ENCODE peak calls at places on chromosomes 3 and 15, in ten cellular contexts. Z, L, V, Q, A, D, S, U, M and J are unnamed samples.

GRCh38 chr15:80386151-80386550 is 18.0 kb upstream of the ARNT2 start:
- DNase-seq in Q (no peak), V (no peak), M (no peak), S (no peak), A (no peak), U (no peak), Z (no peak), D (no peak), L (no peak), J (no peak)

GRCh38 chr3:71722693-71723092 is 2.5 kb downstream of the EIF4E3 start:
- DNase-seq in A (no peak), Q (no peak), V (no peak), U (no peak), D (no peak), L (no peak), S (no peak), M (no peak), Z (no peak), J (no peak)

GRCh38 chr3:122305818-122306621 is 19.0 kb upstream of the CSTA start:
- DNase-seq in Z (no peak), S (no peak), M (no peak), A (no peak), V (no peak), U (no peak), D (no peak), Q (no peak), L (no peak), J (no peak)

GRCh38 chr3:192831111-192831644 is 86.5 kb downstream of the MB21D2 start:
- DNase-seq in M (no peak), S (no peak), L (peak), U (no peak), V (no peak), Z (peak), Q (peak), A (peak), D (no peak), J (no peak)

GRCh38 chr3:98821072-98821471 is 57.9 kb downstream of the ST3GAL6 start:
- DNase-seq in L (no peak), U (no peak), S (no peak), Z (no peak), M (no peak), D (no peak), Q (no peak), V (no peak), A (no peak), J (no peak)

GRCh38 chr15:31435891-31436628 is 109.4 kb downstream of the KLF13 start:
- DNase-seq in Z (peak), Q (no peak), M (no peak), V (no peak), U (peak), S (no peak), L (no peak), D (no peak), A (no peak), J (no peak)

GRCh38 chr15:58410353-58410752 is 21.4 kb upstream of the LIPC start:
- DNase-seq in Q (no peak), S (peak), V (no peak), A (no peak), U (peak), L (peak), Z (peak), D (no peak), M (no peak), J (no peak)

GRCh38 chr3:13206799-13207577 is 133.8 kb upstream of the IQSEC1 start:
- DNase-seq in M (no peak), L (no peak), S (no peak), U (no peak), A (no peak), D (peak), V (no peak), Z (no peak), Q (no peak), J (no peak)

GRCh38 chr3:52792961-52793695 is 1.5 kb upstream of the ITIH3 start:
- DNase-seq in Z (no peak), M (no peak), U (no peak), D (no peak), Q (peak), S (no peak), A (no peak), L (peak), V (no peak), J (no peak)

GRCh38 chr3:2568073-2568671 is 469.5 kb downstream of the CNTN4 start:
- DNase-seq in Q (no peak), D (no peak), L (peak), Z (no peak), S (no peak), A (no peak), V (no peak), M (no peak), U (no peak), J (no peak)

GRCh38 chr3:188690932-188691331 is 480.8 kb upstream of the TPRG1 start:
- DNase-seq in L (no peak), D (no peak), A (no peak), Z (no peak), Q (no peak), V (no peak), U (no peak), M (no peak), S (no peak), J (no peak)

GRCh38 chr3:102733811-102734574 is 299.2 kb downstream of the ZPLD1 start:
- DNase-seq in L (no peak), A (no peak), Z (no peak), U (no peak), S (no peak), D (no peak), M (no peak), V (no peak), Q (no peak), J (no peak)

GRCh38 chr15:48592929-48593328 is 52.6 kb downstream of the FBN1 start:
- DNase-seq in M (no peak), L (peak), V (no peak), Z (no peak), U (no peak), D (no peak), A (no peak), Q (peak), S (no peak), J (no peak)

GRCh38 chr3:80068459-80068858 is 300.7 kb upstream of the ROBO1 start:
- DNase-seq in S (no peak), D (no peak), M (no peak), Z (no peak), Q (no peak), V (no peak), L (no peak), U (no peak), A (no peak), J (no peak)

GRCh38 chr3:49327485-49327884 is 12.4 kb downstream of the USP4 start:
- DNase-seq in A (no peak), V (no peak), S (no peak), D (peak), Q (no peak), U (no peak), M (no peak), Z (no peak), L (no peak), J (no peak)

GRCh38 chr15:101170568-101171350 is 81.1 kb downstream of the CHSY1 start:
- DNase-seq in Q (peak), L (peak), D (no peak), V (no peak), S (no peak), U (no peak), A (peak), Z (no peak), M (no peak), J (no peak)

GRCh38 chr3:125024817-125025216 is 31.0 kb downstream of the HEG1 start:
- DNase-seq in S (no peak), D (no peak), U (no peak), L (peak), Q (no peak), M (peak), V (no peak), Z (no peak), A (no peak), J (peak)

GRCh38 chr3:197550489-197550888 is 5.3 kb downstream of the BDH1 start:
- DNase-seq in D (peak), M (no peak), V (no peak), U (no peak), S (no peak), Z (no peak), Q (no peak), L (no peak), A (no peak), J (no peak)

GRCh38 chr3:2810723-2811122 is 299.5 kb downstream of the IL5RA start:
- DNase-seq in Z (no peak), L (peak), D (peak), U (no peak), M (no peak), S (no peak), A (no peak), V (no peak), Q (no peak), J (no peak)

GRCh38 chr15:58378241-58379085 is 53.3 kb upstream of the LIPC start:
- DNase-seq in Z (no peak), U (no peak), L (peak), V (no peak), M (no peak), S (no peak), D (no peak), Q (peak), A (no peak), J (no peak)

GRCh38 chr3:37922721-37923575 is 61.3 kb downstream of the CTDSPL start:
- DNase-seq in L (peak), V (no peak), Q (peak), D (no peak), M (no peak), S (peak), A (no peak), Z (no peak), U (no peak), J (peak)

GRCh38 chr15:51647128-51647562 is 24.6 kb upstream of the DMXL2 start:
- DNase-seq in Q (peak), S (peak), L (peak), M (peak), A (peak), Z (no peak), V (no peak), U (no peak), D (no peak), J (peak)

GRCh38 chr15:68020685-68021084 is 33.4 kb upstream of the PIAS1 start:
- DNase-seq in A (no peak), S (no peak), Z (no peak), M (no peak), V (no peak), D (no peak), U (no peak), L (no peak), Q (no peak), J (no peak)

GRCh38 chr15:89777821-89778380 is 1.8 kb downstream of the MESP2 start:
- DNase-seq in L (no peak), Q (no peak), Z (no peak), D (no peak), S (peak), U (no peak), A (no peak), M (no peak), V (no peak), J (no peak)

GRCh38 chr3:127110982-127111693 is 81.8 kb upstream of the PRR23E start:
- DNase-seq in Q (no peak), L (no peak), U (no peak), Z (no peak), D (no peak), M (no peak), V (no peak), A (no peak), S (no peak), J (no peak)

GRCh38 chr3:134699721-134700120 is 48.9 kb upstream of the KY start:
- DNase-seq in Z (no peak), D (no peak), S (no peak), U (no peak), L (no peak), A (no peak), M (no peak), Q (no peak), V (no peak), J (no peak)

GRCh38 chr3:104825116-104825515 is 541.6 kb upstream of the ALCAM start:
- DNase-seq in M (peak), D (peak), S (no peak), U (no peak), Z (no peak), A (no peak), L (no peak), V (no peak), Q (no peak), J (no peak)

GRCh38 chr3:129126726-129127280 is 5.2 kb upstream of the RAB43 start:
- DNase-seq in V (no peak), L (no peak), D (no peak), Z (no peak), A (no peak), Q (no peak), U (no peak), S (no peak), M (no peak), J (no peak)

GRCh38 chr3:136604961-136605360 is 147.2 kb downstream of the STAG1 start:
- DNase-seq in M (no peak), U (no peak), L (peak), D (no peak), V (no peak), Z (no peak), S (no peak), Q (peak), A (no peak), J (no peak)

GRCh38 chr3:153165211-153165815 is 3.3 kb downstream of the RAP2B start:
- DNase-seq in S (no peak), U (no peak), Q (peak), V (no peak), A (no peak), M (no peak), L (peak), Z (no peak), D (no peak), J (no peak)

GRCh38 chr15:25849431-25849921 is 13.7 kb downstream of the ATP10A start:
- DNase-seq in Q (peak), M (no peak), V (no peak), L (peak), A (peak), D (peak), U (no peak), Z (no peak), S (no peak), J (no peak)

GRCh38 chr15:72785452-72786243 is 2.1 kb upstream of the ADPGK start:
- DNase-seq in V (no peak), Q (no peak), A (no peak), S (peak), L (no peak), U (peak), Z (peak), M (no peak), D (no peak), J (peak)

GRCh38 chr3:119898478-119899177 is 116.7 kb downstream of the NR1I2 start:
- DNase-seq in L (no peak), U (no peak), V (no peak), Z (no peak), D (no peak), S (no peak), Q (no peak), A (no peak), M (no peak), J (no peak)

GRCh38 chr3:133991637-133992036 is 38.1 kb downstream of the SLCO2A1 start:
- DNase-seq in L (no peak), S (no peak), Q (peak), A (no peak), Z (no peak), M (no peak), D (no peak), U (no peak), V (no peak), J (no peak)

GRCh38 chr3:158896729-158897128 is 94.9 kb downstream of the MFSD1 start:
- DNase-seq in D (no peak), Q (no peak), U (no peak), Z (no peak), S (no peak), M (no peak), L (no peak), V (no peak), A (no peak), J (no peak)